ENCODE peak calls at places on chromosomes 7 and 10, in six cellular contexts. One of them, this sample, is unnamed.

GRCh38 chr7:105932835-105933477 is 30.1 kb upstream of the CDHR3 start:
- ATAC-seq in upper lobe of right lung: no peak
- ATAC-seq in activated naive CD8-positive, alpha-beta T cell treated with anti-CD3 and anti-CD28 coated beads, Interleukin-2, amount 50 U/mL, for 24 hours: no peak
- ATAC-seq in left ventricle myocardium superior: peak
- ATAC-seq in SK-N-SH treated with all-trans-retinoic acid at 6 μM for 48 hours: peak
- ATAC-seq in stimulated activated naive B cell treated with anti-CD40 and anti-IgM and Interleukin-4, amounts not matched to agents 10 μg/mL and 1 μg/mL and 100 μg/mL, for 72 hours: no peak
- ATAC-seq in this sample: no peak

GRCh38 chr10:123135415-123136141 is at the start of gene HMX3:
- ATAC-seq in upper lobe of right lung: no peak
- ATAC-seq in activated naive CD8-positive, alpha-beta T cell treated with anti-CD3 and anti-CD28 coated beads, Interleukin-2, amount 50 U/mL, for 24 hours: peak
- ATAC-seq in left ventricle myocardium superior: no peak
- ATAC-seq in SK-N-SH treated with all-trans-retinoic acid at 6 μM for 48 hours: no peak
- ATAC-seq in stimulated activated naive B cell treated with anti-CD40 and anti-IgM and Interleukin-4, amounts not matched to agents 10 μg/mL and 1 μg/mL and 100 μg/mL, for 72 hours: no peak
- ATAC-seq in this sample: no peak

GRCh38 chr10:74892874-74893273 is 66.5 kb downstream of the KAT6B start:
- ATAC-seq in upper lobe of right lung: no peak
- ATAC-seq in activated naive CD8-positive, alpha-beta T cell treated with anti-CD3 and anti-CD28 coated beads, Interleukin-2, amount 50 U/mL, for 24 hours: peak
- ATAC-seq in left ventricle myocardium superior: no peak
- ATAC-seq in SK-N-SH treated with all-trans-retinoic acid at 6 μM for 48 hours: no peak
- ATAC-seq in stimulated activated naive B cell treated with anti-CD40 and anti-IgM and Interleukin-4, amounts not matched to agents 10 μg/mL and 1 μg/mL and 100 μg/mL, for 72 hours: no peak
- ATAC-seq in this sample: no peak

GRCh38 chr10:71230656-71231025 is 18.3 kb downstream of the UNC5B start:
- ATAC-seq in upper lobe of right lung: no peak
- ATAC-seq in activated naive CD8-positive, alpha-beta T cell treated with anti-CD3 and anti-CD28 coated beads, Interleukin-2, amount 50 U/mL, for 24 hours: no peak
- ATAC-seq in left ventricle myocardium superior: no peak
- ATAC-seq in SK-N-SH treated with all-trans-retinoic acid at 6 μM for 48 hours: no peak
- ATAC-seq in stimulated activated naive B cell treated with anti-CD40 and anti-IgM and Interleukin-4, amounts not matched to agents 10 μg/mL and 1 μg/mL and 100 μg/mL, for 72 hours: no peak
- ATAC-seq in this sample: no peak

GRCh38 chr10:69425513-69426298 is 9.0 kb upstream of the TACR2 start:
- ATAC-seq in upper lobe of right lung: peak
- ATAC-seq in activated naive CD8-positive, alpha-beta T cell treated with anti-CD3 and anti-CD28 coated beads, Interleukin-2, amount 50 U/mL, for 24 hours: no peak
- ATAC-seq in left ventricle myocardium superior: no peak
- ATAC-seq in SK-N-SH treated with all-trans-retinoic acid at 6 μM for 48 hours: no peak
- ATAC-seq in stimulated activated naive B cell treated with anti-CD40 and anti-IgM and Interleukin-4, amounts not matched to agents 10 μg/mL and 1 μg/mL and 100 μg/mL, for 72 hours: no peak
- ATAC-seq in this sample: no peak

GRCh38 chr10:69715156-69715898 is 85.3 kb downstream of the FAM241B start:
- ATAC-seq in upper lobe of right lung: no peak
- ATAC-seq in activated naive CD8-positive, alpha-beta T cell treated with anti-CD3 and anti-CD28 coated beads, Interleukin-2, amount 50 U/mL, for 24 hours: no peak
- ATAC-seq in left ventricle myocardium superior: no peak
- ATAC-seq in SK-N-SH treated with all-trans-retinoic acid at 6 μM for 48 hours: no peak
- ATAC-seq in stimulated activated naive B cell treated with anti-CD40 and anti-IgM and Interleukin-4, amounts not matched to agents 10 μg/mL and 1 μg/mL and 100 μg/mL, for 72 hours: no peak
- ATAC-seq in this sample: no peak

GRCh38 chr10:127737563-127738511 is 852 bp downstream of the FOXI2 start:
- ATAC-seq in upper lobe of right lung: no peak
- ATAC-seq in activated naive CD8-positive, alpha-beta T cell treated with anti-CD3 and anti-CD28 coated beads, Interleukin-2, amount 50 U/mL, for 24 hours: no peak
- ATAC-seq in left ventricle myocardium superior: no peak
- ATAC-seq in SK-N-SH treated with all-trans-retinoic acid at 6 μM for 48 hours: no peak
- ATAC-seq in stimulated activated naive B cell treated with anti-CD40 and anti-IgM and Interleukin-4, amounts not matched to agents 10 μg/mL and 1 μg/mL and 100 μg/mL, for 72 hours: peak
- ATAC-seq in this sample: no peak

GRCh38 chr10:30825022-30825421 is 195.5 kb upstream of the LYZL2 start:
- ATAC-seq in upper lobe of right lung: no peak
- ATAC-seq in activated naive CD8-positive, alpha-beta T cell treated with anti-CD3 and anti-CD28 coated beads, Interleukin-2, amount 50 U/mL, for 24 hours: no peak
- ATAC-seq in left ventricle myocardium superior: no peak
- ATAC-seq in SK-N-SH treated with all-trans-retinoic acid at 6 μM for 48 hours: no peak
- ATAC-seq in stimulated activated naive B cell treated with anti-CD40 and anti-IgM and Interleukin-4, amounts not matched to agents 10 μg/mL and 1 μg/mL and 100 μg/mL, for 72 hours: no peak
- ATAC-seq in this sample: no peak

GRCh38 chr10:60000747-60001146 is 94.4 kb upstream of the CCDC6 start:
- ATAC-seq in upper lobe of right lung: no peak
- ATAC-seq in activated naive CD8-positive, alpha-beta T cell treated with anti-CD3 and anti-CD28 coated beads, Interleukin-2, amount 50 U/mL, for 24 hours: no peak
- ATAC-seq in left ventricle myocardium superior: no peak
- ATAC-seq in SK-N-SH treated with all-trans-retinoic acid at 6 μM for 48 hours: no peak
- ATAC-seq in stimulated activated naive B cell treated with anti-CD40 and anti-IgM and Interleukin-4, amounts not matched to agents 10 μg/mL and 1 μg/mL and 100 μg/mL, for 72 hours: no peak
- ATAC-seq in this sample: no peak

GRCh38 chr7:41730668-41731067 is 27.8 kb upstream of the INHBA start:
- ATAC-seq in upper lobe of right lung: no peak
- ATAC-seq in activated naive CD8-positive, alpha-beta T cell treated with anti-CD3 and anti-CD28 coated beads, Interleukin-2, amount 50 U/mL, for 24 hours: no peak
- ATAC-seq in left ventricle myocardium superior: no peak
- ATAC-seq in SK-N-SH treated with all-trans-retinoic acid at 6 μM for 48 hours: no peak
- ATAC-seq in stimulated activated naive B cell treated with anti-CD40 and anti-IgM and Interleukin-4, amounts not matched to agents 10 μg/mL and 1 μg/mL and 100 μg/mL, for 72 hours: no peak
- ATAC-seq in this sample: no peak

GRCh38 chr7:149103424-149103823 is 12.9 kb upstream of the ZNF786 start:
- ATAC-seq in upper lobe of right lung: no peak
- ATAC-seq in activated naive CD8-positive, alpha-beta T cell treated with anti-CD3 and anti-CD28 coated beads, Interleukin-2, amount 50 U/mL, for 24 hours: no peak
- ATAC-seq in left ventricle myocardium superior: no peak
- ATAC-seq in SK-N-SH treated with all-trans-retinoic acid at 6 μM for 48 hours: no peak
- ATAC-seq in stimulated activated naive B cell treated with anti-CD40 and anti-IgM and Interleukin-4, amounts not matched to agents 10 μg/mL and 1 μg/mL and 100 μg/mL, for 72 hours: no peak
- ATAC-seq in this sample: no peak

GRCh38 chr10:33252794-33253203 is 81.7 kb downstream of the NRP1 start:
- ATAC-seq in upper lobe of right lung: no peak
- ATAC-seq in activated naive CD8-positive, alpha-beta T cell treated with anti-CD3 and anti-CD28 coated beads, Interleukin-2, amount 50 U/mL, for 24 hours: peak
- ATAC-seq in left ventricle myocardium superior: no peak
- ATAC-seq in SK-N-SH treated with all-trans-retinoic acid at 6 μM for 48 hours: peak
- ATAC-seq in stimulated activated naive B cell treated with anti-CD40 and anti-IgM and Interleukin-4, amounts not matched to agents 10 μg/mL and 1 μg/mL and 100 μg/mL, for 72 hours: peak
- ATAC-seq in this sample: no peak

GRCh38 chr7:29204491-29205281 is 10.1 kb downstream of the CHN2 start:
- ATAC-seq in upper lobe of right lung: no peak
- ATAC-seq in activated naive CD8-positive, alpha-beta T cell treated with anti-CD3 and anti-CD28 coated beads, Interleukin-2, amount 50 U/mL, for 24 hours: no peak
- ATAC-seq in left ventricle myocardium superior: no peak
- ATAC-seq in SK-N-SH treated with all-trans-retinoic acid at 6 μM for 48 hours: no peak
- ATAC-seq in stimulated activated naive B cell treated with anti-CD40 and anti-IgM and Interleukin-4, amounts not matched to agents 10 μg/mL and 1 μg/mL and 100 μg/mL, for 72 hours: no peak
- ATAC-seq in this sample: no peak

GRCh38 chr7:8423057-8423456 is 10.4 kb upstream of the NXPH1 start:
- ATAC-seq in upper lobe of right lung: no peak
- ATAC-seq in activated naive CD8-positive, alpha-beta T cell treated with anti-CD3 and anti-CD28 coated beads, Interleukin-2, amount 50 U/mL, for 24 hours: no peak
- ATAC-seq in left ventricle myocardium superior: no peak
- ATAC-seq in SK-N-SH treated with all-trans-retinoic acid at 6 μM for 48 hours: no peak
- ATAC-seq in stimulated activated naive B cell treated with anti-CD40 and anti-IgM and Interleukin-4, amounts not matched to agents 10 μg/mL and 1 μg/mL and 100 μg/mL, for 72 hours: no peak
- ATAC-seq in this sample: no peak

GRCh38 chr10:48651839-48652238 is 32.8 kb upstream of the WDFY4 start:
- ATAC-seq in upper lobe of right lung: no peak
- ATAC-seq in activated naive CD8-positive, alpha-beta T cell treated with anti-CD3 and anti-CD28 coated beads, Interleukin-2, amount 50 U/mL, for 24 hours: no peak
- ATAC-seq in left ventricle myocardium superior: no peak
- ATAC-seq in SK-N-SH treated with all-trans-retinoic acid at 6 μM for 48 hours: no peak
- ATAC-seq in stimulated activated naive B cell treated with anti-CD40 and anti-IgM and Interleukin-4, amounts not matched to agents 10 μg/mL and 1 μg/mL and 100 μg/mL, for 72 hours: peak
- ATAC-seq in this sample: no peak

GRCh38 chr10:110508806-110509544 is 11.3 kb downstream of the DUSP5 start:
- ATAC-seq in upper lobe of right lung: no peak
- ATAC-seq in activated naive CD8-positive, alpha-beta T cell treated with anti-CD3 and anti-CD28 coated beads, Interleukin-2, amount 50 U/mL, for 24 hours: no peak
- ATAC-seq in left ventricle myocardium superior: peak
- ATAC-seq in SK-N-SH treated with all-trans-retinoic acid at 6 μM for 48 hours: no peak
- ATAC-seq in stimulated activated naive B cell treated with anti-CD40 and anti-IgM and Interleukin-4, amounts not matched to agents 10 μg/mL and 1 μg/mL and 100 μg/mL, for 72 hours: no peak
- ATAC-seq in this sample: no peak

GRCh38 chr10:29257106-29257783 is 31.6 kb upstream of the LYZL1 start:
- ATAC-seq in upper lobe of right lung: peak
- ATAC-seq in activated naive CD8-positive, alpha-beta T cell treated with anti-CD3 and anti-CD28 coated beads, Interleukin-2, amount 50 U/mL, for 24 hours: no peak
- ATAC-seq in left ventricle myocardium superior: peak
- ATAC-seq in SK-N-SH treated with all-trans-retinoic acid at 6 μM for 48 hours: no peak
- ATAC-seq in stimulated activated naive B cell treated with anti-CD40 and anti-IgM and Interleukin-4, amounts not matched to agents 10 μg/mL and 1 μg/mL and 100 μg/mL, for 72 hours: no peak
- ATAC-seq in this sample: no peak

GRCh38 chr10:8054498-8055407 is at the start of gene GATA3:
- ATAC-seq in upper lobe of right lung: peak
- ATAC-seq in activated naive CD8-positive, alpha-beta T cell treated with anti-CD3 and anti-CD28 coated beads, Interleukin-2, amount 50 U/mL, for 24 hours: peak
- ATAC-seq in left ventricle myocardium superior: peak
- ATAC-seq in SK-N-SH treated with all-trans-retinoic acid at 6 μM for 48 hours: peak
- ATAC-seq in stimulated activated naive B cell treated with anti-CD40 and anti-IgM and Interleukin-4, amounts not matched to agents 10 μg/mL and 1 μg/mL and 100 μg/mL, for 72 hours: no peak
- ATAC-seq in this sample: no peak

GRCh38 chr7:11237742-11238141 is 264.1 kb downstream of the PHF14 start:
- ATAC-seq in upper lobe of right lung: no peak
- ATAC-seq in activated naive CD8-positive, alpha-beta T cell treated with anti-CD3 and anti-CD28 coated beads, Interleukin-2, amount 50 U/mL, for 24 hours: no peak
- ATAC-seq in left ventricle myocardium superior: no peak
- ATAC-seq in SK-N-SH treated with all-trans-retinoic acid at 6 μM for 48 hours: no peak
- ATAC-seq in stimulated activated naive B cell treated with anti-CD40 and anti-IgM and Interleukin-4, amounts not matched to agents 10 μg/mL and 1 μg/mL and 100 μg/mL, for 72 hours: no peak
- ATAC-seq in this sample: no peak

GRCh38 chr10:30228638-30229037 is 120.4 kb downstream of the MTPAP start:
- ATAC-seq in upper lobe of right lung: no peak
- ATAC-seq in activated naive CD8-positive, alpha-beta T cell treated with anti-CD3 and anti-CD28 coated beads, Interleukin-2, amount 50 U/mL, for 24 hours: no peak
- ATAC-seq in left ventricle myocardium superior: no peak
- ATAC-seq in SK-N-SH treated with all-trans-retinoic acid at 6 μM for 48 hours: no peak
- ATAC-seq in stimulated activated naive B cell treated with anti-CD40 and anti-IgM and Interleukin-4, amounts not matched to agents 10 μg/mL and 1 μg/mL and 100 μg/mL, for 72 hours: no peak
- ATAC-seq in this sample: no peak

GRCh38 chr7:1055491-1056005 is 11.2 kb downstream of the GPR146 start:
- ATAC-seq in upper lobe of right lung: no peak
- ATAC-seq in activated naive CD8-positive, alpha-beta T cell treated with anti-CD3 and anti-CD28 coated beads, Interleukin-2, amount 50 U/mL, for 24 hours: no peak
- ATAC-seq in left ventricle myocardium superior: peak
- ATAC-seq in SK-N-SH treated with all-trans-retinoic acid at 6 μM for 48 hours: no peak
- ATAC-seq in stimulated activated naive B cell treated with anti-CD40 and anti-IgM and Interleukin-4, amounts not matched to agents 10 μg/mL and 1 μg/mL and 100 μg/mL, for 72 hours: peak
- ATAC-seq in this sample: no peak

GRCh38 chr7:90261441-90261840 is 16.5 kb downstream of the CFAP69 start:
- ATAC-seq in upper lobe of right lung: no peak
- ATAC-seq in activated naive CD8-positive, alpha-beta T cell treated with anti-CD3 and anti-CD28 coated beads, Interleukin-2, amount 50 U/mL, for 24 hours: no peak
- ATAC-seq in left ventricle myocardium superior: no peak
- ATAC-seq in SK-N-SH treated with all-trans-retinoic acid at 6 μM for 48 hours: no peak
- ATAC-seq in stimulated activated naive B cell treated with anti-CD40 and anti-IgM and Interleukin-4, amounts not matched to agents 10 μg/mL and 1 μg/mL and 100 μg/mL, for 72 hours: no peak
- ATAC-seq in this sample: no peak

GRCh38 chr7:98163704-98164478 is 47.3 kb upstream of the BHLHA15 start:
- ATAC-seq in upper lobe of right lung: peak
- ATAC-seq in activated naive CD8-positive, alpha-beta T cell treated with anti-CD3 and anti-CD28 coated beads, Interleukin-2, amount 50 U/mL, for 24 hours: no peak
- ATAC-seq in left ventricle myocardium superior: no peak
- ATAC-seq in SK-N-SH treated with all-trans-retinoic acid at 6 μM for 48 hours: peak
- ATAC-seq in stimulated activated naive B cell treated with anti-CD40 and anti-IgM and Interleukin-4, amounts not matched to agents 10 μg/mL and 1 μg/mL and 100 μg/mL, for 72 hours: no peak
- ATAC-seq in this sample: no peak

GRCh38 chr10:3109196-3109595 is 41.8 kb downstream of the PFKP start:
- ATAC-seq in upper lobe of right lung: no peak
- ATAC-seq in activated naive CD8-positive, alpha-beta T cell treated with anti-CD3 and anti-CD28 coated beads, Interleukin-2, amount 50 U/mL, for 24 hours: no peak
- ATAC-seq in left ventricle myocardium superior: no peak
- ATAC-seq in SK-N-SH treated with all-trans-retinoic acid at 6 μM for 48 hours: no peak
- ATAC-seq in stimulated activated naive B cell treated with anti-CD40 and anti-IgM and Interleukin-4, amounts not matched to agents 10 μg/mL and 1 μg/mL and 100 μg/mL, for 72 hours: no peak
- ATAC-seq in this sample: no peak

GRCh38 chr7:50679218-50680007 is 103.3 kb downstream of the GRB10 start:
- ATAC-seq in upper lobe of right lung: peak
- ATAC-seq in activated naive CD8-positive, alpha-beta T cell treated with anti-CD3 and anti-CD28 coated beads, Interleukin-2, amount 50 U/mL, for 24 hours: no peak
- ATAC-seq in left ventricle myocardium superior: peak
- ATAC-seq in SK-N-SH treated with all-trans-retinoic acid at 6 μM for 48 hours: peak
- ATAC-seq in stimulated activated naive B cell treated with anti-CD40 and anti-IgM and Interleukin-4, amounts not matched to agents 10 μg/mL and 1 μg/mL and 100 μg/mL, for 72 hours: peak
- ATAC-seq in this sample: peak

GRCh38 chr7:50782376-50783208 is at the start of gene GRB10:
- ATAC-seq in upper lobe of right lung: peak
- ATAC-seq in activated naive CD8-positive, alpha-beta T cell treated with anti-CD3 and anti-CD28 coated beads, Interleukin-2, amount 50 U/mL, for 24 hours: no peak
- ATAC-seq in left ventricle myocardium superior: peak
- ATAC-seq in SK-N-SH treated with all-trans-retinoic acid at 6 μM for 48 hours: peak
- ATAC-seq in stimulated activated naive B cell treated with anti-CD40 and anti-IgM and Interleukin-4, amounts not matched to agents 10 μg/mL and 1 μg/mL and 100 μg/mL, for 72 hours: peak
- ATAC-seq in this sample: peak

GRCh38 chr7:137847418-137848050 is 760 bp upstream of the DGKI start:
- ATAC-seq in upper lobe of right lung: no peak
- ATAC-seq in activated naive CD8-positive, alpha-beta T cell treated with anti-CD3 and anti-CD28 coated beads, Interleukin-2, amount 50 U/mL, for 24 hours: no peak
- ATAC-seq in left ventricle myocardium superior: peak
- ATAC-seq in SK-N-SH treated with all-trans-retinoic acid at 6 μM for 48 hours: peak
- ATAC-seq in stimulated activated naive B cell treated with anti-CD40 and anti-IgM and Interleukin-4, amounts not matched to agents 10 μg/mL and 1 μg/mL and 100 μg/mL, for 72 hours: peak
- ATAC-seq in this sample: no peak

GRCh38 chr10:8575551-8576100 is 521.1 kb downstream of the GATA3 start:
- ATAC-seq in upper lobe of right lung: no peak
- ATAC-seq in activated naive CD8-positive, alpha-beta T cell treated with anti-CD3 and anti-CD28 coated beads, Interleukin-2, amount 50 U/mL, for 24 hours: no peak
- ATAC-seq in left ventricle myocardium superior: no peak
- ATAC-seq in SK-N-SH treated with all-trans-retinoic acid at 6 μM for 48 hours: no peak
- ATAC-seq in stimulated activated naive B cell treated with anti-CD40 and anti-IgM and Interleukin-4, amounts not matched to agents 10 μg/mL and 1 μg/mL and 100 μg/mL, for 72 hours: no peak
- ATAC-seq in this sample: no peak

GRCh38 chr7:69419928-69420327 is 178.3 kb upstream of the AUTS2 start:
- ATAC-seq in upper lobe of right lung: no peak
- ATAC-seq in activated naive CD8-positive, alpha-beta T cell treated with anti-CD3 and anti-CD28 coated beads, Interleukin-2, amount 50 U/mL, for 24 hours: no peak
- ATAC-seq in left ventricle myocardium superior: no peak
- ATAC-seq in SK-N-SH treated with all-trans-retinoic acid at 6 μM for 48 hours: no peak
- ATAC-seq in stimulated activated naive B cell treated with anti-CD40 and anti-IgM and Interleukin-4, amounts not matched to agents 10 μg/mL and 1 μg/mL and 100 μg/mL, for 72 hours: peak
- ATAC-seq in this sample: peak

GRCh38 chr7:120944826-120945562 is 5.6 kb upstream of the ING3 start:
- ATAC-seq in upper lobe of right lung: no peak
- ATAC-seq in activated naive CD8-positive, alpha-beta T cell treated with anti-CD3 and anti-CD28 coated beads, Interleukin-2, amount 50 U/mL, for 24 hours: no peak
- ATAC-seq in left ventricle myocardium superior: no peak
- ATAC-seq in SK-N-SH treated with all-trans-retinoic acid at 6 μM for 48 hours: no peak
- ATAC-seq in stimulated activated naive B cell treated with anti-CD40 and anti-IgM and Interleukin-4, amounts not matched to agents 10 μg/mL and 1 μg/mL and 100 μg/mL, for 72 hours: no peak
- ATAC-seq in this sample: no peak

GRCh38 chr10:62636825-62637248 is 167.7 kb upstream of the ADO start:
- ATAC-seq in upper lobe of right lung: no peak
- ATAC-seq in activated naive CD8-positive, alpha-beta T cell treated with anti-CD3 and anti-CD28 coated beads, Interleukin-2, amount 50 U/mL, for 24 hours: peak
- ATAC-seq in left ventricle myocardium superior: no peak
- ATAC-seq in SK-N-SH treated with all-trans-retinoic acid at 6 μM for 48 hours: peak
- ATAC-seq in stimulated activated naive B cell treated with anti-CD40 and anti-IgM and Interleukin-4, amounts not matched to agents 10 μg/mL and 1 μg/mL and 100 μg/mL, for 72 hours: peak
- ATAC-seq in this sample: no peak

GRCh38 chr7:156607332-156608175 is 33.0 kb upstream of the RNF32 start:
- ATAC-seq in upper lobe of right lung: peak
- ATAC-seq in activated naive CD8-positive, alpha-beta T cell treated with anti-CD3 and anti-CD28 coated beads, Interleukin-2, amount 50 U/mL, for 24 hours: no peak
- ATAC-seq in left ventricle myocardium superior: no peak
- ATAC-seq in SK-N-SH treated with all-trans-retinoic acid at 6 μM for 48 hours: peak
- ATAC-seq in stimulated activated naive B cell treated with anti-CD40 and anti-IgM and Interleukin-4, amounts not matched to agents 10 μg/mL and 1 μg/mL and 100 μg/mL, for 72 hours: peak
- ATAC-seq in this sample: no peak